ENCODE peak calls at places on chromosome 10, in four cellular contexts. I, A, B and G are unnamed samples. For H3K9me3, the result is how much of the 10 kb centered on the place peaks cover.

GRCh38 chr10:121580276-121581116 is 17.7 kb downstream of the FGFR2 start:
- DNase-seq in I (no peak), A (no peak), B (no peak), G (no peak)

GRCh38 chr10:98038333-98038732 is 7.9 kb upstream of the CRTAC1 start:
- DNase-seq in A (peak), I (no peak), B (no peak), G (peak)

GRCh38 chr10:103580011-103580410 is 86.5 kb downstream of the NEURL1 start:
- DNase-seq in B (no peak), I (no peak), A (no peak), G (no peak)

GRCh38 chr10:43396061-43396927 is 12.7 kb downstream of the HNRNPF start:
- DNase-seq in I (peak), A (peak), B (peak), G (peak)

GRCh38 chr10:110820321-110820814 is 51.4 kb upstream of the PDCD4 start:
- DNase-seq in I (peak), A (no peak), B (peak), G (peak)

GRCh38 chr10:33253411-33253810 is 81.1 kb downstream of the NRP1 start:
- DNase-seq in B (no peak), I (no peak), A (no peak), G (no peak)

GRCh38 chr10:97514344-97514743 is 15.6 kb downstream of the UBTD1 start:
- DNase-seq in B (peak), I (no peak), A (no peak), G (no peak)

GRCh38 chr10:72693599-72693915 is 1.6 kb downstream of the MCU start:
- DNase-seq in A (no peak), I (no peak), B (no peak), G (no peak)

GRCh38 chr10:120396228-120396627 is 60.8 kb upstream of the PLPP4 start:
- DNase-seq in I (no peak), B (no peak), A (no peak), G (no peak)

GRCh38 chr10:63722537-63722936 is 201.3 kb downstream of the REEP3 start:
- DNase-seq in I (peak), A (no peak), B (no peak), G (no peak)

GRCh38 chr10:126119591-126119990 is 223.2 kb downstream of the FANK1 start:
- DNase-seq in I (no peak), A (no peak), B (no peak), G (no peak)

GRCh38 chr10:131689954-131690669 is 210.7 kb upstream of the PPP2R2D start:
- DNase-seq in A (no peak), B (no peak), I (no peak), G (no peak)

GRCh38 chr10:114520453-114520852 is 116.2 kb upstream of the AFAP1L2 start:
- DNase-seq in A (no peak), I (no peak), B (no peak), G (no peak)

GRCh38 chr10:26978531-26978930 is 117.8 kb upstream of the ABI1 start:
- DNase-seq in I (no peak), A (no peak), B (no peak), G (no peak)

GRCh38 chr10:23558361-23558799 is 119.5 kb downstream of the OTUD1 start:
- DNase-seq in B (no peak), I (no peak), A (no peak), G (peak)

GRCh38 chr10:33258951-33259350 is 75.5 kb downstream of the NRP1 start:
- DNase-seq in I (no peak), B (no peak), A (no peak), G (no peak)

GRCh38 chr10:120824864-120825263 is 26.3 kb upstream of the WDR11 start:
- DNase-seq in I (peak), A (no peak), B (peak), G (peak)

GRCh38 chr10:69228151-69228550 is 8.0 kb downstream of the HKDC1 start:
- DNase-seq in B (no peak), A (no peak), I (no peak), G (no peak)

GRCh38 chr10:100370976-100371706 is 24.1 kb downstream of the SCD start:
- DNase-seq in A (peak), B (peak), I (peak), G (peak)

GRCh38 chr10:127896590-127896989 is 3.8 kb upstream of the CLRN3 start:
- DNase-seq in B (no peak), A (no peak), I (no peak), G (no peak)

GRCh38 chr10:132558516-132559413 is 21.2 kb downstream of the INPP5A start:
- DNase-seq in B (no peak), A (no peak), I (no peak), G (no peak)

GRCh38 chr10:106615081-106615480 is 549.4 kb downstream of the SORCS1 start:
- DNase-seq in I (no peak), B (no peak), A (no peak), G (no peak)

GRCh38 chr10:131318791-131319190 is 7.3 kb upstream of the TCERG1L start:
- DNase-seq in A (no peak), I (no peak), B (no peak), G (no peak)

GRCh38 chr10:67452892-67453291 is 243.1 kb downstream of the CTNNA3 start:
- DNase-seq in B (peak), I (no peak), A (no peak), G (no peak)

GRCh38 chr10:227014-227413 is 91.8 kb downstream of the ZMYND11 start:
- DNase-seq in A (no peak), B (no peak), I (no peak), G (no peak)

GRCh38 chr10:100359030-100359432 is 12.0 kb downstream of the SCD start:
- DNase-seq in A (no peak), I (no peak), B (no peak), G (no peak)

GRCh38 chr10:26621889-26622681 is 75.4 kb upstream of the PDSS1 start:
- DNase-seq in B (peak), I (peak), A (peak), G (peak)

GRCh38 chr10:124339951-124340760 is 78.6 kb downstream of the OAT start:
- DNase-seq in A (no peak), I (no peak), B (no peak), G (no peak)

GRCh38 chr10:110269641-110270318 is 34.9 kb downstream of the SMNDC1 start:
- DNase-seq in I (peak), A (no peak), B (peak), G (peak)

GRCh38 chr10:86594535-86594934 is 59.8 kb upstream of the OPN4 start:
- DNase-seq in I (no peak), B (no peak), A (no peak), G (no peak)

GRCh38 chr10:79397575-79398303 is 47.7 kb downstream of the ZCCHC24 start:
- DNase-seq in I (no peak), A (no peak), B (no peak), G (no peak)

GRCh38 chr10:126425473-126426065 is 37.3 kb upstream of the ADAM12 start:
- DNase-seq in B (no peak), I (no peak), A (no peak), G (no peak)

GRCh38 chr10:68562666-68563522 is 2.8 kb downstream of the TET1 start:
- DNase-seq in B (peak), I (no peak), A (no peak), G (no peak)

GRCh38 chr10:8052344-8052969 is 2.0 kb upstream of the GATA3 start:
- DNase-seq in A (no peak), I (no peak), B (no peak), G (no peak)

GRCh38 chr10:62610649-62611229 is 193.8 kb upstream of the ADO start:
- DNase-seq in B (peak), A (peak), I (peak), G (peak)
- TF ChIP-seq CTCF in B (peak), A (peak), I (peak), G (peak)

GRCh38 chr10:5694573-5694972 is 9.9 kb downstream of the TASOR2 start:
- DNase-seq in A (no peak), B (no peak), I (no peak), G (no peak)

GRCh38 chr10:5692476-5693358 is 8.1 kb downstream of the TASOR2 start:
- DNase-seq in B (peak), I (peak), A (peak), G (peak)

GRCh38 chr10:5697342-5697741 is 12.7 kb downstream of the TASOR2 start:
- DNase-seq in I (no peak), B (no peak), A (no peak), G (no peak)

GRCh38 chr10:5698062-5698461 is 13.4 kb downstream of the TASOR2 start:
- DNase-seq in A (no peak), I (no peak), B (no peak), G (no peak)
- H3K9me3 ChIP-seq in A (under half), I (under half), B (under half), G (under half)

DNA sequence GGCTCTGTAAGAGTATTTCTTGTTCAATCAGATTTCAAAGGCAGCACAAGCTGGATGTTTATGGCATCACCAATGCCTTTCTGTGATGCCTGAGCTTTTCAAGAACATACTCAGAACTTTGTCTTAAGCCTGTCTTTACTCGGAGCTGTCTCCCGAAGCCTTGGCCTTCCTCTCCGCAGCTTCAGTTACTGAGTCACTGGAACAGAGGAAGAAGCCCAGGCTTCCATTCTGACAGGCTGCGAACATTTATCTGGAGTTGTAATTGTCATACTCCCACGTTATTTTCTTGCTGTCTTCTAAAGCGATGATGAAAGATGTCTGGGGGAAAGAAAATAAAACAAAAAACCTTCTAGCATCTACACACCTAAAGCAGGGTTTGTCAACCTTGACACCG is 43.9 kb downstream of the GRK5 start:
- DNase-seq in I (no peak), A (no peak), B (no peak), G (no peak)
- H3K4me3 ChIP-seq in I (no peak), A (no peak), B (no peak), G (no peak)

GRCh38 chr10:58963101-58963534 is 213.3 kb upstream of the PHYHIPL start:
- DNase-seq in I (peak), A (no peak), B (peak), G (peak)
- TF ChIP-seq CTCF in I (peak), A (no peak), B (peak), G (no peak)

GRCh38 chr10:1402016-1402820 is 335.1 kb downstream of the ADARB2 start:
- DNase-seq in A (no peak), I (no peak), B (peak), G (no peak)

GRCh38 chr10:1404236-1404952 is 332.9 kb downstream of the ADARB2 start:
- DNase-seq in A (no peak), B (no peak), I (no peak), G (no peak)

GRCh38 chr10:1401056-1401965 is 336.0 kb downstream of the ADARB2 start:
- DNase-seq in B (no peak), I (no peak), A (no peak), G (no peak)

GRCh38 chr10:1403508-1404230 is 333.7 kb downstream of the ADARB2 start:
- DNase-seq in A (no peak), B (no peak), I (no peak), G (no peak)

DNA sequence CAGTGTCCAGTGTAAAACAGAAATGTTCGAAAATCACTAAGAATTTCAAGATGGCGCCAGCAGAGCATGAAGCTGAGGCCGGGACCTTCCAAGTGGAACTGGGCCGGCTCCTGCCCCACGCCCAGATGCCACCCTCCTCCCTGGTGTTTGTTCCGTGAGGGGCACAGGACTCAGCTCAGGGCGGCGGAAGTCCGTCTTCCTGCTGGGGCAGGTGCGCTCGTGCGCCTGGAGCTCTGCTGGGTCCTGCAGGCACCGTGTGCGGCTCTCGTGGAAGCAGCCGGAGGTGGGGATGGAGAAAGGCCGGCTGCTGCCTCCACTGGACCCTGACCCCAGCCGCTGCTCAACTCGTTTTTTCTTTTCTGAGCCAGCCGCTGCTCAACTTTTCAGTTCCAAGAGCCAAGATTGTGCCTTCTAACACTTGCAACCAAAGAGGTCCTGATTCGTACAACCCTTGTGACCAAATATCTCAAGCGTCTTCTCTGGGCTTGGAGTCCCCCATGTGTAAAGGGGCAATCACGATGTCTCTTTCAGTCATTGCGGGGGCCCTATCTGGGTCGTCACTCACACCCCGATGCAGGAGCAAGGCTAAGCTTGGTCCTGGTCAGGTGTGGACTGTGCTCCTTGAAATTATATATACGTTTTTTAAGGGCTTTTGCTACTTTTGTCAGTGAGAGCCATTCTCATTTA is 334.4 kb downstream of the ADARB2 start:
- DNase-seq in I (no peak), A (no peak), B (no peak), G (no peak)
- H3K9me3 ChIP-seq in I (under half), A (under half), B (under half), G (under half)

GRCh38 chr10:71211053-71211452 is 1.3 kb upstream of the UNC5B start:
- DNase-seq in B (no peak), A (no peak), I (no peak), G (no peak)

GRCh38 chr10:71213761-71214440 is 1.5 kb downstream of the UNC5B start:
- DNase-seq in B (peak), I (no peak), A (no peak), G (peak)

GRCh38 chr10:71213127-71213616 is 802 bp downstream of the UNC5B start:
- DNase-seq in B (peak), A (peak), I (peak), G (peak)

GRCh38 chr10:71211759-71212248 is 566 bp upstream of the UNC5B start:
- DNase-seq in I (no peak), A (no peak), B (no peak), G (no peak)

DNA sequence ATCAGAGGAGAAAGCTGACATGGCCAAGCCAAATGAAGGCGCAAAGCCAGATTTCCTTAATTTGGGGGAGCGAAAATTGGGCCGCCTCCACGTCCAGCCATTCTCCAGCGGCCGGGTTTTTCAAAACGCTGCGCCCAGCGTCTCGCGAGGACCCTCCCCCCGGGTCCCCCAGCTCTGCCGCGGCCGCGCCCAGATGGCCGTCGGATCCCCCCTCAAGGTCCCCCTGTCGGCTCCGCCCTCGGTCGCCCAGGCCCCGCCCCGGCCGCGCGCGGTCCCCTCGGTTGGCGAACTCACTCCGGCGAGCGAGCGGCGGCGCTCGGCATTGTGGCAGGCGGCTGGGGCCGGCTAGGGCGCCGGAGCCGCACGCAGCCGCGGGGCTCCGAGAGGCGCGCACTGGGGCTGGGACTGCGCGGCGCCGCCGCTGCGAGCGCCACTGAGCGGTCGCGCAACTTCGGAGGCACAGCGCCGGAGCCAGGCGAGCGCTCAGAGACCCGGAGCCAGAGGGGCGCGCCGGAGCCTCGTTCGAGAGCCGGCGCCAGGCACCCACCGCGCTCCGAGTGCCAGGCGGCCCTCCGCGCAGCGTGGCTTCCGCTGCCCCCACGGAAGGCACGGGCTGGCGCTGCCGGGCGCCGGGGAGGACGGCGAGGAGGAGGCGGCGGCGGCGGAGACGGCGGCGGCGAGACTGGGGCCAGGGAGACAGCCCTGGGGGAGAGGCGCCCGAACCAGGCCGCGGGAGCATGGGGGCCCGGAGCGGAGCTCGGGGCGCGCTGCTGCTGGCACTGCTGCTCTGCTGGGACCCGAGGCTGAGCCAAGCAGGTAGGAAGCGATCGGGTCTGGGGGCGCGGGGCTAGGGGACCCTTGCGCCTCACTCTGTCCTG is at the start of gene UNC5B:
- DNase-seq in I (peak), B (peak), A (peak), G (peak)
- H3K4me3 ChIP-seq in I (peak), B (peak), A (peak), G (peak)